ENCODE peak calls at places on chromosomes 6 and 20, in four cellular contexts. F is dermis blood vessel endothelial cell, T is H1, J is SW 1271. W is an unnamed sample.

GRCh38 chr6:135323202-135323668 is 142.1 kb downstream of the MYB start:
- DNase-seq in F (no peak), T (no peak), J (no peak), W (no peak)

GRCh38 chr6:81741689-81742088 is 10.8 kb downstream of the TENT5A start:
- DNase-seq in F (no peak), T (no peak), J (no peak), W (no peak)

GRCh38 chr6:44001318-44001868 is 125.9 kb downstream of the MRPL14 start:
- DNase-seq in F (peak; percentile 38), T (peak; percentile 79), J (no peak), W (peak; percentile 27)

GRCh38 chr20:667351-668034 is 8.1 kb downstream of the SCRT2 start:
- DNase-seq in F (peak; percentile 73), T (peak; percentile 93), J (no peak), W (peak; percentile 49)

GRCh38 chr6:91879346-91879995 is 1292.6 kb upstream of the MAP3K7 start:
- DNase-seq in F (no peak), T (no peak), J (no peak), W (no peak)

GRCh38 chr6:36807143-36807542 is 32.1 kb downstream of the CPNE5 start:
- DNase-seq in F (no peak), T (no peak), J (no peak), W (no peak)

GRCh38 chr6:112061605-112062004 is 7.7 kb downstream of the CCN6 start:
- DNase-seq in F (no peak), T (no peak), J (no peak), W (no peak)

GRCh38 chr6:42928748-42929087 is 562 bp upstream of the CNPY3 start:
- DNase-seq in F (no peak), T (no peak), J (no peak), W (no peak)

GRCh38 chr6:102298066-102298465 is 904.6 kb downstream of the GRIK2 start:
- DNase-seq in F (no peak), T (no peak), J (no peak), W (no peak)

GRCh38 chr20:35776513-35777101 is 4.8 kb downstream of the PHF20 start:
- DNase-seq in F (peak; percentile 48), T (no peak), J (no peak), W (no peak)

GRCh38 chr6:162711376-162711775 is 16.2 kb downstream of the PRKN start:
- DNase-seq in F (no peak), T (no peak), J (no peak), W (no peak)

GRCh38 chr20:31474097-31474436 is 860 bp downstream of the DEFB124 start:
- DNase-seq in F (no peak), T (no peak), J (no peak), W (no peak)

GRCh38 chr20:10558635-10559187 is 115.1 kb downstream of the JAG1 start:
- DNase-seq in F (peak; percentile 54), T (no peak), J (no peak), W (no peak)

GRCh38 chr6:16276991-16277981 is 38.9 kb downstream of the GMPR start:
- DNase-seq in F (peak; percentile 97), T (peak; percentile 76), J (peak; percentile 80), W (peak; percentile 92)

GRCh38 chr6:7631466-7631865 is 41.5 kb downstream of the SNRNP48 start:
- DNase-seq in F (no peak), T (no peak), J (no peak), W (no peak)

GRCh38 chr6:18277181-18278006 is 13.1 kb upstream of the DEK start:
- DNase-seq in F (no peak), T (peak; percentile 78), J (no peak), W (no peak)

GRCh38 chr20:62624325-62624690 is 18.0 kb upstream of the SLCO4A1 start:
- DNase-seq in F (no peak), T (no peak), J (no peak), W (no peak)

GRCh38 chr6:144809120-144809519 is 524.0 kb downstream of the UTRN start:
- DNase-seq in F (no peak), T (no peak), J (no peak), W (no peak)